ENCODE peak calls at places on chromosomes 11 and 22, in four cellular contexts. F is uterus; N is activated CD4-positive, alpha-beta T cell treated with anti-CD3 and anti-CD28 coated beads for 48 hours; T is stimulated activated CD4-positive, alpha-beta T cell treated with anti-CD3 and anti-CD28 coated beads, Interleukin-4, amount 100 ng/mL, for 4 hours. P is an unnamed sample.

GRCh38 chr11:61751384-61751783 is 1.1 kb upstream of the MYRF start:
- DNase-seq in F (no peak), N (no peak), T (no peak), P (no peak)

GRCh38 chr22:48188211-48188845 is 1425.9 kb downstream of the TBC1D22A start:
- DNase-seq in F (no peak), N (peak; percentile 25), T (no peak), P (no peak)

GRCh38 chr22:32541481-32541880 is 66.9 kb downstream of the FBXO7 start:
- DNase-seq in F (no peak), N (no peak), T (no peak), P (no peak)

GRCh38 chr22:42309865-42310264 is 39.4 kb upstream of the TCF20 start:
- DNase-seq in F (no peak), N (no peak), T (no peak), P (no peak)

GRCh38 chr11:122785156-122785605 is 53.1 kb upstream of the CRTAM start:
- DNase-seq in F (no peak), N (no peak), T (no peak), P (no peak)

GRCh38 chr22:36303874-36304273 is 50.9 kb downstream of the APOL1 start:
- DNase-seq in F (no peak), N (no peak), T (no peak), P (no peak)

GRCh38 chr22:24485608-24486007 is 9.5 kb upstream of the UPB1 start:
- DNase-seq in F (no peak), N (no peak), T (no peak), P (no peak)

GRCh38 chr11:74025467-74026166 is 16.7 kb upstream of the UCP3 start:
- DNase-seq in F (no peak), N (no peak), T (no peak), P (no peak)

GRCh38 chr11:12100886-12101285 is 9.5 kb upstream of the MICAL2 start:
- DNase-seq in F (no peak), N (no peak), T (no peak), P (no peak)

GRCh38 chr11:7014118-7014517 is 6.0 kb downstream of the ZNF214 start:
- DNase-seq in F (no peak), N (no peak), T (no peak), P (no peak)

GRCh38 chr11:106305458-106305857 is 228.0 kb downstream of the AASDHPPT start:
- DNase-seq in F (no peak), N (no peak), T (no peak), P (no peak)

GRCh38 chr11:64568041-64568571 is 22.9 kb upstream of the SLC22A12 start:
- DNase-seq in F (no peak), N (no peak), T (no peak), P (no peak)

P was measured in activated B cell treated with CpG ODN at 0.5 μM for 24 hours.